ENCODE peak calls at places on chromosomes 4 and X, in four cellular contexts. One of them, this sample, is unnamed.

GRCh38 chr4:76589402-76589801 is 154.4 kb downstream of the SHROOM3 start:
- DNase-seq in HepG2: no peak
- DNase-seq in HCT116: no peak
- DNase-seq in K562: no peak
- DNase-seq in this sample: no peak

GRCh38 chrX:41198410-41198809 is 113.2 kb downstream of the USP9X start:
- DNase-seq in HepG2: no peak
- DNase-seq in HCT116: no peak
- DNase-seq in K562: no peak
- DNase-seq in this sample: no peak

GRCh38 chr4:172377486-172378140 is 564.4 kb downstream of the GALNTL6 start:
- DNase-seq in HepG2: no peak
- DNase-seq in HCT116: no peak
- DNase-seq in K562: no peak
- DNase-seq in this sample: no peak

GRCh38 chr4:95572304-95572991 is 23.7 kb upstream of the UNC5C start:
- DNase-seq in HepG2: no peak
- DNase-seq in HCT116: no peak
- DNase-seq in K562: no peak
- DNase-seq in this sample: peak; percentile 42

GRCh38 chr4:38310446-38311043 is 350.3 kb downstream of the PTTG2 start:
- DNase-seq in HepG2: no peak
- DNase-seq in HCT116: no peak
- DNase-seq in K562: no peak
- DNase-seq in this sample: no peak

GRCh38 chr4:41625531-41625930 is 87.6 kb downstream of the LIMCH1 start:
- DNase-seq in HepG2: no peak
- DNase-seq in HCT116: no peak
- DNase-seq in K562: no peak
- DNase-seq in this sample: no peak

GRCh38 chr4:128782875-128783614 is 26.5 kb upstream of the JADE1 start:
- DNase-seq in HepG2: no peak
- DNase-seq in HCT116: no peak
- DNase-seq in K562: peak; percentile 12
- DNase-seq in this sample: no peak

GRCh38 chr4:151573945-151574344 is 165.0 kb downstream of the FHIP1A start:
- DNase-seq in HepG2: no peak
- DNase-seq in HCT116: no peak
- DNase-seq in K562: no peak
- DNase-seq in this sample: no peak

GRCh38 chr4:21869978-21870745 is 78.4 kb downstream of the KCNIP4 start:
- DNase-seq in HepG2: no peak
- DNase-seq in HCT116: no peak
- DNase-seq in K562: no peak
- DNase-seq in this sample: no peak

GRCh38 chrX:151416521-151417048 is 19.6 kb downstream of the VMA21 start:
- DNase-seq in HepG2: no peak
- DNase-seq in HCT116: no peak
- DNase-seq in K562: no peak
- DNase-seq in this sample: no peak

GRCh38 chr4:174262624-174263444 is 20.6 kb downstream of the FBXO8 start:
- DNase-seq in HepG2: no peak
- DNase-seq in HCT116: no peak
- DNase-seq in K562: no peak
- DNase-seq in this sample: no peak

GRCh38 chrX:19709812-19710518 is 177.4 kb downstream of the SH3KBP1 start:
- DNase-seq in HepG2: no peak
- DNase-seq in HCT116: peak; percentile 79
- DNase-seq in K562: peak; percentile 5
- DNase-seq in this sample: no peak

GRCh38 chr4:175622887-175623286 is 189.2 kb downstream of the GPM6A start:
- DNase-seq in HepG2: no peak
- DNase-seq in HCT116: no peak
- DNase-seq in K562: no peak
- DNase-seq in this sample: no peak

GRCh38 chr4:52889778-52890400 is 27.8 kb downstream of the RASL11B start:
- DNase-seq in HepG2: no peak
- DNase-seq in HCT116: no peak
- DNase-seq in K562: no peak
- DNase-seq in this sample: no peak

GRCh38 chrX:3501833-3502535 is 155.5 kb upstream of the MXRA5 start:
- DNase-seq in HepG2: no peak
- DNase-seq in HCT116: no peak
- DNase-seq in K562: no peak
- DNase-seq in this sample: no peak

GRCh38 chr4:110085131-110085530 is 113.3 kb downstream of the ELOVL6 start:
- DNase-seq in HepG2: peak; percentile 7
- DNase-seq in HCT116: no peak
- DNase-seq in K562: peak; percentile 62
- DNase-seq in this sample: no peak

GRCh38 chr4:128590034-128590740 is 219.3 kb upstream of the JADE1 start:
- DNase-seq in HepG2: peak; percentile 6
- DNase-seq in HCT116: no peak
- DNase-seq in K562: no peak
- DNase-seq in this sample: no peak

GRCh38 chr4:69497886-69498395 is 2.2 kb upstream of the UGT2B4 start:
- DNase-seq in HepG2: no peak
- DNase-seq in HCT116: no peak
- DNase-seq in K562: no peak
- DNase-seq in this sample: no peak

DNA sequence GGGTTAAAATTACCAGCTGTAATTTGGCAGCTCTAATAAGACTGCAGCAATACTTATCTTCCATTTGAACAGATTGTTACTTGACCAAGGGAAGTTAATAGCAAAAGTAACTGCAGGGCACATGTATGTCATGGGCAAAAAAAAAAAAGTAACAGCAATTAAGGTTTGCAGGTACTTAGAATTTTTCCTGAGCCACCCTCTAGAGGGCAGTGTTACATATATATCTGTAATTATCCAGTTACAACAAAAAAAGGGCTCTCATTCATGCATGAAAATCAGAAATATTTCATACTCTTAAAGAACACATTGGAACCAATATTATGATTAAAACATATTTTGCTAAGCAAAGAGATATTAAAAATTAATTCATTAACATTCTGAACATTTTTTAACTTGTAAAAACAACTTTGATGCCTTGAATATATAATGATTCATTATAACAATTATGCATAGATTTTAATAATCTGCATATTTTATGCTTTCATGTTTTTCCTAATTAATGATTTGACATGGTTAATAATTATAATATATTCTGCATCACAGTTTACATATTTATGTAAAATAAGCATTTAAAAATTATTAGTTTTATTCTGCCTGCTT is 25.1 kb downstream of the XIAP start:
- DNase-seq in HepG2: peak; percentile 31
- DNase-seq in HCT116: no peak
- DNase-seq in K562: peak; percentile 55
- DNase-seq in this sample: peak; percentile 6
- TF ChIP-seq ZNF274 in HepG2: no peak
- TF ChIP-seq ZNF274 in HCT116: no peak
- TF ChIP-seq ZNF274 in K562: no peak
- TF ChIP-seq ZNF274 in this sample: no peak

DNA sequence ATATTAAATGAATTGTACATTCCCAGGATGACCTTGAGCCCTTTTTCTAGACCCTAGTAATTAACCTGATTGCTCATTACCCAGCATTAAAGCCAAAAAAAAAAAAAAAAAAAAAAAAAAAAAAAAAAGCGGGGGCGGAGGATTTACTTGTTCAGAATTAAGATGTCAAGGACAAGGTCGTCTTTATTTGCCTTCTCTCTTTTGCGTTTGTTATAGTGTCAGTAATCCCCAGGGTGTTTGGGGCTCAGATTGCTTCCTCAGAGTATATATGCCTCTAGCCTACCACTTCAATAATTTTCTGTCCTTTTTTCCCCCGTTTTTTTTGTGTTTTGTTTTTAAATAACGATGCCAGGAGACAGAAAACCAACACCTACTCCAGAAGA is 138.4 kb downstream of the AFF1 start:
- DNase-seq in HepG2: peak; percentile 7
- DNase-seq in HCT116: no peak
- DNase-seq in K562: no peak
- DNase-seq in this sample: no peak
- H3K9ac ChIP-seq in HepG2: no peak overlapping the region
- H3K9ac ChIP-seq in HCT116: no peak overlapping the region
- H3K9ac ChIP-seq in K562: no peak overlapping the region
- H3K9ac ChIP-seq in this sample: no peak overlapping the region

DNA sequence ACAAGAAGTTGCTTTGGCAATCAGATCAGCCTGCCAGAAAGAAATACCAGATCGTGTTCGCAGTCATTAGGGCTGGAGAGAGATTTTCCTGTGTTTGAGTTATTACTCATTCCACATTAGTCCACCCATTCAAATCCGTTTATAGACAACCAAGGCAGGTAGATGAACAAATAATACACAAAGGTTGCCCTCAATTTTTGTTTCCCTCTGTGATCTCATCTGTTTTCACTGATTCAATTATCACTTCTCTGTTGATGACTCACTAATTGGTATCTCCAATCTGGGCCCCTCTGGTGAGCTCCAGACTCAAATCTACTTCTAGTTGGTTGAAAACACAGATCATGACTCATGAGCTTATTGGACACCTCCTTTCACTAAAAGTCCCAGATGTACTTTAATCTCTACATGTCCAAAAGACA is 54.5 kb downstream of the CHM start:
- DNase-seq in HepG2: peak; percentile 3
- DNase-seq in HCT116: peak; percentile 7
- DNase-seq in K562: peak; percentile 16
- DNase-seq in this sample: no peak
- TF ChIP-seq ZNF274 in HepG2: no peak
- TF ChIP-seq ZNF274 in HCT116: no peak
- TF ChIP-seq ZNF274 in K562: no peak
- TF ChIP-seq ZNF274 in this sample: no peak

GRCh38 chrX:102833136-102833535 is 103.9 kb upstream of the RAB40AL start:
- DNase-seq in HepG2: no peak
- DNase-seq in HCT116: no peak
- DNase-seq in K562: no peak
- DNase-seq in this sample: no peak
- H3K9ac ChIP-seq in HepG2: no peak overlapping the region
- H3K9ac ChIP-seq in HCT116: no peak overlapping the region
- H3K9ac ChIP-seq in K562: no peak overlapping the region
- H3K9ac ChIP-seq in this sample: no peak overlapping the region

GRCh38 chrX:111483140-111483539 is 28.3 kb upstream of the SERTM2 start:
- DNase-seq in HepG2: no peak
- DNase-seq in HCT116: no peak
- DNase-seq in K562: no peak
- DNase-seq in this sample: no peak

DNA sequence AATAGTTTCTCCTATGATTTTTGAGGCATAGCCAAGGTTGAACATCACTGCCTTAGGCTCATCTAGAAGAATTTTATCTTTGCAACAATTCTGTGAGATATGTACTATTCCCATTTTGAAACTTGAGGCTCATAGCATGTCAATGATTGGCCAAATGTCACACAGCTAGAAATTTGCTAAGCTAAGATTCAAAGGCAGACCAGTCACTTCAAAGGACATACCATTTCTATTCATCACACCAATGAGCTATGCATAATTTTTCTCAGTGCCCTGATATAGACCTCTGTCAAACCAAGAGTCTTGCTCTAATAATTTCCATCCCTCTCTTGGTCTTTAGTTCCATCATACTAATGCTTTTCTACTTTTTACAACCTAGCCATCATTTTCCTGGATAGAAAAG is 27.6 kb upstream of the SERTM2 start:
- DNase-seq in HepG2: no peak
- DNase-seq in HCT116: no peak
- DNase-seq in K562: no peak
- DNase-seq in this sample: no peak
- TF ChIP-seq ZNF274 in HepG2: no peak
- TF ChIP-seq ZNF274 in HCT116: no peak
- TF ChIP-seq ZNF274 in K562: no peak
- TF ChIP-seq ZNF274 in this sample: no peak

This sample was measured in NT2/D1.